ENCODE peak calls at places on chromosome 22, in eight cellular contexts. P, N, D, K, T, H, J and L are unnamed samples. For H3K4me1, the result is how much of the 10 kb centered on the place peaks cover.

GRCh38 chr22:39244496-39245129 is at the start of gene PDGFB:
- DNase-seq in P (no peak), N (peak), D (peak), K (no peak), T (peak), H (no peak), J (peak), L (peak)

GRCh38 chr22:47891609-47892008 is 1129.2 kb downstream of the TBC1D22A start:
- DNase-seq in P (no peak), N (no peak), D (no peak), K (no peak), T (no peak), H (no peak), J (no peak), L (no peak)

GRCh38 chr22:39517470-39517869 is 2.9 kb upstream of the ATF4 start:
- DNase-seq in P (no peak), N (no peak), D (no peak), K (no peak), T (no peak), H (no peak), J (no peak), L (no peak)

GRCh38 chr22:45673482-45674175 is 2.0 kb downstream of the ATXN10 start:
- DNase-seq in P (no peak), N (no peak), D (no peak), K (no peak), T (no peak), H (no peak), J (no peak), L (no peak)

GRCh38 chr22:26524870-26525269 is 12.6 kb upstream of the TFIP11 start:
- DNase-seq in P (no peak), N (no peak), D (no peak), K (no peak), T (no peak), H (no peak), J (no peak), L (no peak)

GRCh38 chr22:47392729-47393128 is 630.3 kb downstream of the TBC1D22A start:
- DNase-seq in P (peak), N (no peak), D (no peak), K (no peak), T (no peak), H (no peak), J (no peak), L (peak)

GRCh38 chr22:38088723-38089473 is 4.9 kb upstream of the SLC16A8 start:
- DNase-seq in P (no peak), N (no peak), D (no peak), K (peak), T (no peak), H (no peak), J (no peak), L (no peak)

GRCh38 chr22:40703731-40704130 is 24.4 kb downstream of the MCHR1 start:
- DNase-seq in P (no peak), N (no peak), D (no peak), K (no peak), T (no peak), H (no peak), J (no peak), L (no peak)

GRCh38 chr22:24051568-24051967 is 40.5 kb downstream of the CABIN1 start:
- DNase-seq in P (no peak), N (no peak), D (no peak), K (no peak), T (no peak), H (no peak), J (no peak), L (no peak)

GRCh38 chr22:45429424-45429823 is 15.9 kb downstream of the RIBC2 start:
- DNase-seq in P (peak), N (no peak), D (no peak), K (no peak), T (no peak), H (no peak), J (no peak), L (no peak)

GRCh38 chr22:37566903-37567798 is 6.9 kb downstream of the CDC42EP1 start:
- DNase-seq in P (peak), N (peak), D (peak), K (peak), T (peak), H (peak), J (peak), L (peak)

GRCh38 chr22:22368516-22368915 is 123.9 kb downstream of the VPREB1 start:
- DNase-seq in P (no peak), N (no peak), D (no peak), K (no peak), T (no peak), H (no peak), J (no peak), L (no peak)
- H3K4me1 ChIP-seq in P (under half), N (under half), D (under half), K (under half), T (under half), H (under half), J (under half), L (under half)

GRCh38 chr22:42065408-42066132 is 5.0 kb downstream of the NAGA start:
- DNase-seq in P (no peak), N (peak), D (no peak), K (no peak), T (no peak), H (no peak), J (no peak), L (no peak)
- TF ChIP-seq CTCF in P (no peak), N (no peak), D (no peak), K (no peak), T (no peak), H (no peak), J (no peak), L (no peak)

GRCh38 chr22:50303848-50304527 is 3.5 kb downstream of the PLXNB2 start:
- DNase-seq in P (no peak), N (peak), D (peak), K (no peak), T (no peak), H (no peak), J (peak), L (peak)

GRCh38 chr22:50304528-50305392 is 2.7 kb downstream of the PLXNB2 start:
- DNase-seq in P (no peak), N (no peak), D (peak), K (peak), T (no peak), H (no peak), J (peak), L (peak)

GRCh38 chr22:50302041-50302541 is 5.4 kb downstream of the PLXNB2 start:
- DNase-seq in P (no peak), N (no peak), D (no peak), K (no peak), T (no peak), H (no peak), J (no peak), L (no peak)

GRCh38 chr22:50302564-50302963 is 4.9 kb downstream of the PLXNB2 start:
- DNase-seq in P (no peak), N (no peak), D (no peak), K (no peak), T (no peak), H (no peak), J (no peak), L (no peak)

GRCh38 chr22:50303515-50303847 is 4.0 kb downstream of the PLXNB2 start:
- DNase-seq in P (no peak), N (no peak), D (no peak), K (no peak), T (no peak), H (no peak), J (no peak), L (no peak)
- H3K4me1 ChIP-seq in P (under half), N (under half), D (half or more), K (half or more), T (under half), H (under half), J (half or more), L (half or more)

GRCh38 chr22:27720860-27721259 is 80.7 kb downstream of the MN1 start:
- DNase-seq in P (no peak), N (no peak), D (no peak), K (no peak), T (no peak), H (no peak), J (no peak), L (no peak)

GRCh38 chr22:27723708-27724107 is 77.8 kb downstream of the MN1 start:
- DNase-seq in P (no peak), N (no peak), D (no peak), K (no peak), T (no peak), H (no peak), J (no peak), L (no peak)

GRCh38 chr22:27724706-27725105 is 76.8 kb downstream of the MN1 start:
- DNase-seq in P (no peak), N (no peak), D (no peak), K (peak), T (no peak), H (no peak), J (no peak), L (no peak)

GRCh38 chr22:27724181-27724580 is 77.4 kb downstream of the MN1 start:
- DNase-seq in P (no peak), N (no peak), D (no peak), K (no peak), T (no peak), H (no peak), J (no peak), L (no peak)

GRCh38 chr22:27723150-27723549 is 78.4 kb downstream of the MN1 start:
- DNase-seq in P (no peak), N (no peak), D (no peak), K (no peak), T (no peak), H (no peak), J (no peak), L (no peak)
- TF ChIP-seq CTCF in P (peak), N (peak), D (no peak), K (no peak), T (no peak), H (no peak), J (peak), L (peak)

GRCh38 chr22:17883356-17883755 is 109.1 kb upstream of the BID start:
- DNase-seq in P (no peak), N (no peak), D (no peak), K (no peak), T (no peak), H (no peak), J (no peak), L (no peak)
- H3K4me1 ChIP-seq in P (under half), N (under half), D (under half), K (under half), T (under half), H (under half), J (under half), L (under half)

DNA sequence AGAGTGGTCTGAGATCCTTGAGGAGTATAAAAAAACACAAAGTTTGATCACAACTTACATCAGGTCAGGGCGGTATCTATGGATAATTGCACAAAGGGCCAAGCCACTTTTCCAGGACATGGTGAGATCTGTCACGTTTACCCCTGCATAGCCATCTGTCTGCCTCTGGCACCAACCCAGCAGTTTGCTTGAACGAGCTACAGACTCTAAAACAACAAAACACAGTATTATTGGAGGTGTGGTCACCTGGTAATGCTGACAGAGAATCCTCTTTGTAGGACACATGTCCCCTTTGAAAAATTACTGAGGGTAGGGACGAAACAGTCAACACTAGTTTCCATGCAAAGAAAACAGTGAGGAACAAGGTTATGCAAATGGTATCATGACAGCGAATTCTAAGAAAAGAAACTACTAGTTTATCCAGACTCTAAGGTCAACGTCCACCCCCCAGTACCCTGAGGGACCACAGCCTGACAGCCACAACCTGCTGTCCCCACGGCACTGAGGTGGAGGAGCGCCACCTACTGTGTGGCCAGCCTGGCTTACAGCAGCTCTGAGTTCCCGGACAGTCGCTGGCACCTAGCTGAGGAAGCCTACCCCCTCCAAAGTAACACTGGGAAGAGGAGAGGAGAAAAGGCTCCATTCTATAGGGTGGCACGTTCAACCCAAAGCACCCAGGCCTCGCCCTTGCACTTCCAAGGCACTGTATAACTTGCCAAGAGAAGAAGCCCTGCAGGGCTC is 117.3 kb upstream of the BID start:
- DNase-seq in P (no peak), N (peak), D (peak), K (no peak), T (no peak), H (no peak), J (no peak), L (peak)
- TF ChIP-seq CTCF in P (peak), N (peak), D (no peak), K (peak), T (peak), H (no peak), J (peak), L (peak)

DNA sequence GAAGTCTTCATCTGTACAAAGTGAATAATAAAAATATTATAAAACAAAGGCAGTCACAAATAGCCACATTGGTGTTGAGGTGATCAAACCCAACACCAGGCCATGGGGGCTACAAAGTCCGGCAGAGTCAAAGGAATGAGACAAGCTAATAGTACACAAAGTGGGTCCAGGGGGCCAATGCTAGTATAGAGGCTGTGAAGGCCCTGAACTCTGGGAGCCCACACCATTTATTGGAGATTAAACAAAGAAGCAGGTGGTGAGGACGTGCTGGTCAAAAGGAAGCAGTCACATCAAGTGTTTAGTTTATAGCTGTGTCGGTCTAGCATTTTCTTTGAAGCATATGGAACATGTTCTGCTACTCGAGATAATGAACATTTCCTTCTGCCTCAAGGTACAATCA is 58.6 kb upstream of the CCT8L2 start:
- DNase-seq in P (no peak), N (no peak), D (no peak), K (peak), T (no peak), H (no peak), J (no peak), L (no peak)
- H3K4me1 ChIP-seq in P (under half), N (under half), D (under half), K (under half), T (under half), H (under half), J (under half), L (under half)

GRCh38 chr22:50267591-50268390 is 2.4 kb downstream of the MAPK11 start:
- DNase-seq in P (no peak), N (peak), D (peak), K (peak), T (no peak), H (no peak), J (peak), L (peak)
- TF ChIP-seq CTCF in P (peak), N (peak), D (peak), K (peak), T (no peak), H (no peak), J (no peak), L (no peak)